ENCODE peak calls at places on chromosomes 16 and 17, in four cellular contexts. One of them, this sample, is unnamed.

GRCh38 chr16:14172200-14172805 is 101.2 kb downstream of the MRTFB start:
- DNase-seq in nephron progenitor cell: no peak
- DNase-seq in HFFc6: peak; percentile 64
- DNase-seq in H9: no peak
- DNase-seq in this sample: no peak

GRCh38 chr17:70168044-70168978 is 1.0 kb upstream of the KCNJ2 start:
- DNase-seq in HFFc6: no peak
- DNase-seq in nephron progenitor cell: peak; percentile 57
- DNase-seq in H9: peak; percentile 84
- DNase-seq in this sample: peak; percentile 55

GRCh38 chr17:67105213-67105612 is 60.9 kb downstream of the CACNG1 start:
- DNase-seq in HFFc6: peak; percentile 86
- DNase-seq in nephron progenitor cell: no peak
- DNase-seq in H9: no peak
- DNase-seq in this sample: no peak

GRCh38 chr16:86517652-86518258 is 7.4 kb downstream of the FOXF1 start:
- DNase-seq in HFFc6: peak; percentile 61
- DNase-seq in nephron progenitor cell: peak; percentile 80
- DNase-seq in H9: peak; percentile 80
- DNase-seq in this sample: no peak

GRCh38 chr17:59406808-59407381 is 75.4 kb downstream of the YPEL2 start:
- DNase-seq in H9: no peak
- DNase-seq in HFFc6: peak; percentile 64
- DNase-seq in nephron progenitor cell: peak; percentile 36
- DNase-seq in this sample: no peak

GRCh38 chr17:80545499-80545826 is 825 bp downstream of the RPTOR start:
- DNase-seq in H9: no peak
- DNase-seq in HFFc6: no peak
- DNase-seq in nephron progenitor cell: no peak
- DNase-seq in this sample: no peak

GRCh38 chr17:43453331-43453812 is 30.4 kb upstream of the DHX8 start:
- DNase-seq in H9: no peak
- DNase-seq in nephron progenitor cell: no peak
- DNase-seq in HFFc6: no peak
- DNase-seq in this sample: no peak

GRCh38 chr17:81432873-81433451 is 37.7 kb downstream of the BAHCC1 start:
- DNase-seq in HFFc6: no peak
- DNase-seq in H9: no peak
- DNase-seq in nephron progenitor cell: no peak
- DNase-seq in this sample: no peak

GRCh38 chr17:61235821-61236197 is 163.8 kb upstream of the TBX2 start:
- DNase-seq in HFFc6: peak; percentile 87
- DNase-seq in H9: no peak
- DNase-seq in nephron progenitor cell: no peak
- DNase-seq in this sample: peak; percentile 26

GRCh38 chr17:64327201-64327930 is 63.3 kb downstream of the PECAM1 start:
- DNase-seq in HFFc6: no peak
- DNase-seq in H9: no peak
- DNase-seq in nephron progenitor cell: no peak
- DNase-seq in this sample: no peak

GRCh38 chr17:4555863-4556646 is 871 bp upstream of the MYBBP1A start:
- DNase-seq in nephron progenitor cell: no peak
- DNase-seq in HFFc6: no peak
- DNase-seq in H9: no peak
- DNase-seq in this sample: no peak

GRCh38 chr16:21611178-21611545 is 11.8 kb downstream of the METTL9 start:
- DNase-seq in HFFc6: peak; percentile 39
- DNase-seq in H9: no peak
- DNase-seq in nephron progenitor cell: no peak
- DNase-seq in this sample: no peak

GRCh38 chr16:4369006-4369766 is 2.5 kb upstream of the VASN start:
- DNase-seq in nephron progenitor cell: no peak
- DNase-seq in H9: no peak
- DNase-seq in HFFc6: peak; percentile 57
- DNase-seq in this sample: peak; percentile 92

GRCh38 chr16:50706250-50706649 is 12.8 kb downstream of the NOD2 start:
- DNase-seq in H9: no peak
- DNase-seq in HFFc6: no peak
- DNase-seq in nephron progenitor cell: no peak
- DNase-seq in this sample: no peak

GRCh38 chr16:78407191-78407590 is 307.7 kb downstream of the WWOX start:
- DNase-seq in H9: no peak
- DNase-seq in HFFc6: no peak
- DNase-seq in nephron progenitor cell: no peak
- DNase-seq in this sample: no peak

DNA sequence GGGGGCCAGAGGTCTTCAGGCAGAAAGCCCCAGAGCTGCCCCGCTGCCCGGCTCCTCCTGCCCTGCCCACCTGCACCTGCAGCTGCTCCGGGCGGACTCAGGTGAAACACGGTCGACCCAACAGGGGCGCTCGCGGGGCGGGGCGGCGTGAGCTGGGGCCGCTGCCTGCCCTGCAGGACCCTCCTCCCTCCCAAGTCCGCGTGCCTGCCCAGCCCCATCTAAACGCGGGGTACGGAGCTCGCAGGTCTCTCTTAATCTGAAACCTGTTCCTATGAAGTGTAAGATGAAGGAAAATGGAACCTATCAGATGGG is 28.1 kb downstream of the GNPTG start:
- DNase-seq in H9: peak; percentile 81
- DNase-seq in nephron progenitor cell: no peak
- DNase-seq in HFFc6: no peak
- DNase-seq in this sample: no peak
- TF ChIP-seq CTCF in H9: peak; percentile 34
- TF ChIP-seq CTCF in nephron progenitor cell: no peak
- TF ChIP-seq CTCF in HFFc6: no peak
- TF ChIP-seq CTCF in this sample: no peak

GRCh38 chr17:42018339-42018738 is 1.1 kb upstream of the DNAJC7 start:
- DNase-seq in nephron progenitor cell: no peak
- DNase-seq in HFFc6: no peak
- DNase-seq in H9: peak; percentile 80
- DNase-seq in this sample: no peak

GRCh38 chr17:42016952-42017865 is at the start of gene DNAJC7:
- DNase-seq in HFFc6: peak; percentile 84
- DNase-seq in nephron progenitor cell: peak; percentile 88
- DNase-seq in H9: peak; percentile 96
- DNase-seq in this sample: peak; percentile 88

GRCh38 chr17:42016411-42016831 is 818 bp downstream of the DNAJC7 start:
- DNase-seq in nephron progenitor cell: no peak
- DNase-seq in HFFc6: peak; percentile 15
- DNase-seq in H9: no peak
- DNase-seq in this sample: no peak

GRCh38 chr17:42018988-42019387 is 902 bp upstream of the NKIRAS2 start:
- DNase-seq in H9: no peak
- DNase-seq in nephron progenitor cell: no peak
- DNase-seq in HFFc6: no peak
- DNase-seq in this sample: no peak

GRCh38 chr17:42017866-42018200 is 594 bp upstream of the DNAJC7 start:
- DNase-seq in nephron progenitor cell: peak; percentile 35
- DNase-seq in H9: peak; percentile 67
- DNase-seq in HFFc6: no peak
- DNase-seq in this sample: no peak
- TF ChIP-seq CTCF in nephron progenitor cell: no peak
- TF ChIP-seq CTCF in H9: no peak
- TF ChIP-seq CTCF in HFFc6: no peak
- TF ChIP-seq CTCF in this sample: no peak

GRCh38 chr16:68736561-68736960 is 531 bp upstream of the CDH1 start:
- DNase-seq in nephron progenitor cell: no peak
- DNase-seq in H9: no peak
- DNase-seq in HFFc6: no peak
- DNase-seq in this sample: no peak

GRCh38 chr16:68739964-68740627 is 3.0 kb downstream of the CDH1 start:
- DNase-seq in nephron progenitor cell: no peak
- DNase-seq in HFFc6: no peak
- DNase-seq in H9: no peak
- DNase-seq in this sample: no peak

GRCh38 chr16:68737046-68737729 is at the start of gene CDH1:
- DNase-seq in HFFc6: no peak
- DNase-seq in nephron progenitor cell: peak; percentile 59
- DNase-seq in H9: peak; percentile 98
- DNase-seq in this sample: peak; percentile 96

GRCh38 chr16:68740628-68741346 is 3.7 kb downstream of the CDH1 start:
- DNase-seq in H9: no peak
- DNase-seq in nephron progenitor cell: no peak
- DNase-seq in HFFc6: no peak
- DNase-seq in this sample: no peak

DNA sequence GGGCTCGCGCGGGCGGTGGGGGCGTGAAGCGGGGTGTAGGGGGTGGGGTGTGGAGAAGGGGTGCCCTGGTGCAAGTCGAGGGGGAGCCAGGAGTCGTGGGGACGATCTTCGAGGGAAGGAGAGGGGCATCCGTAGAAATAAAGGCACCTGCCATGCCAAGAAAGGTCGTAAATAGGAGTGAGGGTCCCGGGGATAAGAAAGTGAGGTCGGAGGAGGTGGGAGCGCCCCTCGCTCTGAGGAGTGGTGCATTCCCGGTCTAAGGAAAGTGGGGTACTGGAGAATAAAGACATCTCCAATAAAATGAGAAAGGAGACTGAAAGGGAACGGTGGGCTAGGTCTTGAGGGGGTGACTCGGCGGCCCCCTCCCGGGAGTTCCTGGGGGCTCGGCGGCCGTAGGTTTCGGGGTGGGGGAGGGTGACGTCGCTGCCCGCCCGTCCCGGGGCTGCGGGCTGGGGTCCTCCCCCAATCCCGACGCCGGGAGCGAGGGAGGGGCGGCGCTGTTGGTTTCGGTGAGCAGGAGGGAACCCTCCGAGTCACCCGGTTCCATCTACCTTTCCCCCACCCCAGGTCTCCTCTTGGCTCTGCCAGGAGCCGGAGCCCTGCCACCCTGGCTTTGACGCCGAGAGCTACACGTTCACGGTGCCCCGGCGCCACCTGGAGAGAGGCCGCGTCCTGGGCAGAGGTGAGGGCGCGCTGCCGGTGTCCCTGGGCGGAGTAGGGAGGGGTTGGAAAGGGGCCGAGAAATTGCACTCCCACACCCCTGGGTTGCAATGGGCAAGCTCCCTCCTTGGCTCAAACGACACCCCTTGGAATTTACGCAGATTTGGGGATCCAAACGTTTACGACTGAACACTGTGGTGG is 868 bp downstream of the CDH1 start:
- DNase-seq in H9: no peak
- DNase-seq in nephron progenitor cell: peak; percentile 33
- DNase-seq in HFFc6: no peak
- DNase-seq in this sample: peak; percentile 82
- TF ChIP-seq CTCF in H9: no peak
- TF ChIP-seq CTCF in nephron progenitor cell: no peak
- TF ChIP-seq CTCF in HFFc6: no peak
- TF ChIP-seq CTCF in this sample: no peak

GRCh38 chr16:88279998-88280397 is 102.8 kb upstream of the ZNF469 start:
- DNase-seq in H9: no peak
- DNase-seq in HFFc6: no peak
- DNase-seq in nephron progenitor cell: no peak
- DNase-seq in this sample: no peak
- TF ChIP-seq CTCF in H9: no peak
- TF ChIP-seq CTCF in HFFc6: no peak
- TF ChIP-seq CTCF in nephron progenitor cell: no peak
- TF ChIP-seq CTCF in this sample: no peak

DNA sequence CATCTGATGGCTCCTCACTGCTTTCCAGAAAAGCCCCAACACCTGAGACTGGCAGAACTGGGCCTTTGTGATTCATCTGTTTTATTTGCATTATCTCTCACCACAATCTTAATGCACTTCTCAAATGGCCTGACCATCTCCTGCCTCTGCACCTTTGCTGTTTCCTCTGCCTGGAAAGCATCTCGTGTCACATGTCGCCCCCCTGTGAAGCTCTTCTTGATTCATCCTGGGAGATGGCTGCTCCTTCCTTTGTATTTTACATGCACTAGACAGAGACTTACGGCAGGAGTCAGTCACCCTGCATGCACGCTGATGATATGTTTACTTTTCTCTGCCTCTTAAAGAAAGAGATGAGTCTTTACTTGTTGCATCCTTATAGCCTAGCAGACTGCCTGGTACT is 30.0 kb downstream of the HNF1B start:
- DNase-seq in HFFc6: no peak
- DNase-seq in H9: no peak
- DNase-seq in nephron progenitor cell: no peak
- DNase-seq in this sample: no peak
- TF ChIP-seq CTCF in HFFc6: no peak
- TF ChIP-seq CTCF in H9: no peak
- TF ChIP-seq CTCF in nephron progenitor cell: no peak
- TF ChIP-seq CTCF in this sample: no peak

This sample was measured in breast epithelium.